ENCODE peak calls at places on chromosomes 6 and 20, in seven cellular contexts. H is HFF-Myc, I is progenitor cell of endocrine pancreas, G is neural crest cell, C is mesothelial cell of epicardium, W is ovary, S is AG09309. X is an unnamed sample.

GRCh38 chr6:29474996-29475395 is 12.8 kb downstream of the MAS1L start:
- DNase-seq in H (no peak), I (no peak), G (no peak), C (no peak), W (no peak), S (no peak), X (no peak)

GRCh38 chr6:166167801-166168615 is at the start of gene TBXT:
- DNase-seq in H (no peak), I (peak), G (no peak), C (no peak), W (no peak), S (no peak), X (no peak)

GRCh38 chr6:143059616-143060353 is 904 bp upstream of the AIG1 start:
- DNase-seq in H (peak), I (no peak), G (no peak), C (no peak), W (no peak), S (peak), X (peak)

GRCh38 chr20:47688385-47689381 is 96.6 kb downstream of the SULF2 start:
- DNase-seq in H (no peak), I (no peak), G (no peak), C (no peak), W (no peak), S (no peak), X (no peak)

GRCh38 chr6:107827541-107827940 is 3.4 kb upstream of the SCML4 start:
- DNase-seq in H (no peak), I (no peak), G (no peak), C (no peak), W (no peak), S (no peak), X (no peak)

GRCh38 chr6:159582736-159583135 is 110.3 kb downstream of the SOD2 start:
- DNase-seq in H (no peak), I (no peak), G (no peak), C (no peak), W (no peak), S (no peak), X (no peak)

GRCh38 chr6:16540804-16541752 is 220.2 kb downstream of the ATXN1 start:
- DNase-seq in H (no peak), I (no peak), G (no peak), C (no peak), W (peak), S (no peak), X (peak)

GRCh38 chr20:10487354-10488115 is 52.4 kb downstream of the SLX4IP start:
- DNase-seq in H (no peak), I (no peak), G (no peak), C (no peak), W (no peak), S (no peak), X (peak)

GRCh38 chr20:50304883-50305635 is 114.4 kb downstream of the CEBPB start:
- DNase-seq in H (peak), I (no peak), G (no peak), C (no peak), W (peak), S (peak), X (peak)

GRCh38 chr6:145784683-145785082 is 29.9 kb downstream of the FBXO30 start:
- DNase-seq in H (no peak), I (no peak), G (no peak), C (no peak), W (no peak), S (no peak), X (no peak)

GRCh38 chr6:158417760-158418098 is 105.5 kb downstream of the TULP4 start:
- DNase-seq in H (no peak), I (no peak), G (no peak), C (no peak), W (no peak), S (peak), X (peak)

GRCh38 chr20:6240059-6240458 is 117.2 kb upstream of the FERMT1 start:
- DNase-seq in H (no peak), I (no peak), G (no peak), C (no peak), W (no peak), S (no peak), X (no peak)

GRCh38 chr6:26304213-26305096 is 60.5 kb upstream of the BTN3A2 start:
- DNase-seq in H (peak), I (no peak), G (no peak), C (no peak), W (peak), S (no peak), X (peak)

GRCh38 chr6:90993771-90994170 is 406.9 kb upstream of the MAP3K7 start:
- DNase-seq in H (no peak), I (no peak), G (no peak), C (no peak), W (no peak), S (no peak), X (no peak)

GRCh38 chr20:56629464-56630085 is 469 bp downstream of the TFAP2C start:
- DNase-seq in H (no peak), I (no peak), G (no peak), C (no peak), W (no peak), S (no peak), X (peak)

GRCh38 chr6:121652223-121652622 is 216.8 kb downstream of the GJA1 start:
- DNase-seq in H (no peak), I (no peak), G (no peak), C (no peak), W (no peak), S (no peak), X (peak)

GRCh38 chr6:121917834-121918559 is 481.5 kb upstream of the HSF2 start:
- DNase-seq in H (no peak), I (no peak), G (no peak), C (no peak), W (no peak), S (no peak), X (no peak)

GRCh38 chr20:41563087-41563486 is 55.1 kb downstream of the CHD6 start:
- DNase-seq in H (no peak), I (no peak), G (no peak), C (no peak), W (no peak), S (no peak), X (no peak)

GRCh38 chr6:3585320-3585935 is 128.6 kb upstream of the SLC22A23 start:
- DNase-seq in H (peak), I (no peak), G (no peak), C (no peak), W (no peak), S (peak), X (peak)

GRCh38 chr20:30486103-30486478 is 771.4 kb upstream of the DEFB115 start:
- DNase-seq in H (no peak), I (no peak), G (no peak), C (no peak), W (no peak), S (no peak), X (no peak)

GRCh38 chr6:116206231-116206903 is 47.5 kb downstream of the TSPYL4 start:
- DNase-seq in H (no peak), I (no peak), G (no peak), C (no peak), W (no peak), S (peak), X (peak)

GRCh38 chr6:126077810-126078791 is 91.8 kb downstream of the TRMT11 start:
- DNase-seq in H (peak), I (no peak), G (no peak), C (no peak), W (no peak), S (no peak), X (peak)

GRCh38 chr20:24164360-24164759 is 175.8 kb upstream of the GGTLC1 start:
- DNase-seq in H (no peak), I (no peak), G (peak), C (no peak), W (no peak), S (no peak), X (no peak)

GRCh38 chr20:12358006-12358654 is 440.4 kb downstream of the BTBD3 start:
- DNase-seq in H (no peak), I (no peak), G (no peak), C (no peak), W (no peak), S (no peak), X (peak)

GRCh38 chr6:158649289-158650143 is at the start of gene SYTL3:
- DNase-seq in H (no peak), I (no peak), G (no peak), C (no peak), W (peak), S (no peak), X (peak)

GRCh38 chr6:166465671-166466087 is 82.9 kb upstream of the MPC1 start:
- DNase-seq in H (peak), I (no peak), G (no peak), C (no peak), W (no peak), S (no peak), X (peak)

GRCh38 chr20:51886891-51887608 is 84.7 kb upstream of the SALL4 start:
- DNase-seq in H (no peak), I (no peak), G (no peak), C (no peak), W (no peak), S (no peak), X (no peak)

GRCh38 chr6:12595161-12595792 is 121.3 kb upstream of the PHACTR1 start:
- DNase-seq in H (peak), I (no peak), G (no peak), C (no peak), W (no peak), S (no peak), X (peak)

GRCh38 chr20:45822863-45823262 is 4.2 kb downstream of the TNNC2 start:
- DNase-seq in H (no peak), I (no peak), G (no peak), C (no peak), W (no peak), S (no peak), X (no peak)

GRCh38 chr6:79928478-79928998 is 18.8 kb downstream of the ELOVL4 start:
- DNase-seq in H (no peak), I (no peak), G (no peak), C (no peak), W (no peak), S (no peak), X (no peak)

GRCh38 chr20:4710106-4710475 is 11.6 kb upstream of the PRND start:
- DNase-seq in H (no peak), I (no peak), G (no peak), C (no peak), W (no peak), S (no peak), X (no peak)

DNA sequence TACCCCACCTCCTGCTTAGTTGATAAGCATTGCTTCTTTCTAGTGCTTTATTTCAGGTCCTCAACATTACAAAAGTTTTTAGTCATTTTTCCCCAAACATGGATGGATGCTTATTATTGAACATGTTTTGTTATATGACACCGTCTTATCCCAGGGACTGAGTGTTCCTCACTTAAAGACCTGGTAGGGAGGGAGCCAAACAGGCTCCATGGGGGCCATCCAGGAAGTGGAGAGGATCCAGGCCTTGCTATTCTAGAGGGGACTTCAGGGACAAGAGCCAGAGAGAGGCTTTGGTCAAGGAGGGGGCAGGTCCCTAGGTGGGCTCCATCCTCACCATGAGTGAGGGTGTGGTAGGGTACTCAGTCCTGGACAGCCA is 7.4 kb downstream of the SLC32A1 start:
- DNase-seq in H (no peak), I (no peak), G (no peak), C (no peak), W (no peak), S (no peak), X (no peak)
- TF ChIP-seq CTCF in H (no peak), I (peak), G (peak), C (peak), W (no peak), S (no peak), X (no peak)

DNA sequence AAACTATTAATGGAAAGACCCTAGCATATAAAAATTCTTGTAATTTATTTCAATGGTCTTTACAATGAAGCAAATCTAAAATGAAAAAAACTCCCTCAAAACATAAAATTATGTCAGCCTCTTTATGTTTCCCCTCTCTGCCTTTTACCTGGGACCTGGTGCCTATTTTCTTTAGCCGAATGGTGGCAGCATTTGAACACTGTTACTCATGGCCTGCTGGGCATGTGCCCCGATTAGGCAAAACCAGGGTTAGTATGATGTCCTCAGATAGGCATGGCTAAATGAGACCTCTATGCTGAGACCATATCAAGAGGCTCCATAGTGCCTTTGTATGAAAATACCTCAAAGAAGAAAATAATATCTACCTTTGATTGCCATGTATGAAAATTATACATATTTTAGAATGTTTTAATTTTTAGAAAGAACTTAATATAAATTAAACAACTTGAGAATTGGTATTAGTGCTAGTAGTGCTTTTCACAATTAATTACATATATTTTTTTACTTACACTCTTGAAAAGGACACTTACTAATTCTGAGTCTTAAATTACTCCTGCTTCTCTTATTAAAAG is 22.5 kb upstream of the C6orf58 start:
- DNase-seq in H (peak), I (no peak), G (no peak), C (no peak), W (no peak), S (no peak), X (peak)
- TF ChIP-seq CTCF in H (peak), I (peak), G (peak), C (no peak), W (no peak), S (peak), X (peak)

DNA sequence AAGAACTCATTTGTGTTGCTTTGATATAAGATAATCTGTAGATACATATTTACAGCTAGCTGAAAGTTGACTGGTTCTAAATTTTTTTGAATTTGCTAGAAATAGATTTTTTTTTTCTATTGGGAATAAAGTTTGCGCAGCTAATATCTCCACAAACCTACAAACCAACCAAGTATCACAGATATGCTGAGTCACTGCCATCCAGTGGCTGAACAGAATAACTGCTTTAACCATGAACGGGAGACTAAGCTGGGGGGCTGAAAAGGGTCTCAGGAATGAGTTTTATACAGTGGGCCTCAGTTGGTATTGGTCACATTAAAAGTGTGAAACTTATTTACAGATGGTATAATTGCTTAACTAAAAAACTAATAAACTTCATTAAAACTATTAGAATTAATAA is 326.7 kb upstream of the CNR1 start:
- DNase-seq in H (no peak), I (no peak), G (no peak), C (no peak), W (no peak), S (peak), X (peak)
- TF ChIP-seq CTCF in H (peak), I (peak), G (peak), C (no peak), W (no peak), S (peak), X (peak)

DNA sequence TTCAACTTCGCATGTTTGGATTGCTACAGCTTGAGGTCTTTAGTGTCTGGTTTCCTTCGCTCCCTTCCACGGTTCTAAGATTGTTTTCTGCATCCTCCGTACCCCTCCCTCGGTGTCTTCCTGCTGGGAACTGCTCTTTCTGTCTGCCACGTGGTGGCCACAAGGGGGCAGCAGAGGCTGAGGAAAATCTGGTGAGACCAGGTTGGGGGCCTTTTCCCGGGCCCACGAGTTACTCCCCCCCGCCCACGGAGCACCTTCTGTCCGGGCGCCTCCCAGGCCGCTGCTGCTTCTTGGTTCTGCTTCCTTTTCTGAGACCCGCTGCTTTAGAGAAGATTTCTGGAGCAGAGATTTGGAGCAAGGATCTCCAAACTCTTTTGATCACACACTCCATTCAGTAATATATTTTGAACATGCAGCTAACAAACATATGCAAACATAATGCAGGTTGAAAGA is 21.1 kb upstream of the NOTCH4 start:
- DNase-seq in H (peak), I (peak), G (peak), C (peak), W (peak), S (peak), X (peak)
- TF ChIP-seq CTCF in H (peak), I (peak), G (peak), C (peak), W (peak), S (peak), X (peak)

X was measured in fibroblast of villous mesenchyme.